ENCODE peak calls at places on chromosomes 12 and 14, in four cellular contexts. O is RKO, E is cardiac fibroblast, K is K562. W is an unnamed sample.

GRCh38 chr14:77124345-77125274 is 17.0 kb downstream of the ZDHHC22 start:
- DNase-seq in E (peak; percentile 38), K (peak; percentile 71), O (no peak), W (peak; percentile 89)

GRCh38 chr12:2845280-2845679 is 10.4 kb upstream of the NRIP2 start:
- DNase-seq in K (no peak), O (no peak), E (peak; percentile 72), W (peak; percentile 42)

GRCh38 chr14:89540009-89540829 is 123.2 kb upstream of the FOXN3 start:
- DNase-seq in E (peak; percentile 55), K (no peak), O (no peak), W (no peak)

GRCh38 chr12:57127101-57127709 is 1.1 kb upstream of the LRP1 start:
- DNase-seq in O (peak; percentile 71), E (no peak), K (peak; percentile 69), W (no peak)

GRCh38 chr12:70028918-70029317 is 203.9 kb downstream of the MYRFL start:
- DNase-seq in E (no peak), O (no peak), K (no peak), W (no peak)

GRCh38 chr14:53796734-53797133 is 159.9 kb downstream of the BMP4 start:
- DNase-seq in E (no peak), O (no peak), K (no peak), W (no peak)

GRCh38 chr14:106372870-106373657 is 846.7 kb downstream of the TMEM121 start:
- DNase-seq in E (peak; percentile 8), O (peak; percentile 57), K (peak; percentile 78), W (no peak)

GRCh38 chr12:111359231-111359913 is 9.5 kb downstream of the PHETA1 start:
- DNase-seq in O (peak; percentile 8), E (peak; percentile 4), K (no peak), W (no peak)

GRCh38 chr12:88036368-88036965 is 7.3 kb upstream of the C12orf50 start:
- DNase-seq in E (peak; percentile 61), K (no peak), O (peak; percentile 80), W (peak; percentile 33)

GRCh38 chr12:3218846-3219632 is 141.9 kb downstream of the TSPAN9 start:
- DNase-seq in K (no peak), O (no peak), E (no peak), W (no peak)

GRCh38 chr12:64256166-64256800 is 34.2 kb upstream of the KICS2 start:
- DNase-seq in E (peak; percentile 85), O (peak; percentile 70), K (peak; percentile 35), W (peak; percentile 35)

W was measured in AG20443.